ENCODE peak calls at places on chromosome 22, in four cellular contexts. U, X, Z and G are unnamed samples.

GRCh38 chr22:26845016-26845728 is 187.8 kb downstream of the MIAT start:
- DNase-seq in U (no peak), X (no peak), Z (peak; percentile 11), G (no peak)

GRCh38 chr22:17130199-17130598 is 9.0 kb upstream of the TMEM121B start:
- DNase-seq in U (no peak), X (no peak), Z (no peak), G (no peak)

GRCh38 chr22:41933411-41934177 is 7.0 kb upstream of the TNFRSF13C start:
- DNase-seq in U (no peak), X (peak; percentile 35), Z (no peak), G (no peak)

GRCh38 chr22:42760806-42761565 is 40.3 kb upstream of the A4GALT start:
- DNase-seq in U (peak; percentile 8), X (no peak), Z (no peak), G (no peak)

GRCh38 chr22:46661221-46661851 is 41.1 kb downstream of the GRAMD4 start:
- DNase-seq in U (no peak), X (no peak), Z (peak; percentile 69), G (no peak)

GRCh38 chr22:29343313-29343805 is 27.9 kb upstream of the RASL10A start:
- DNase-seq in U (no peak), X (no peak), Z (no peak), G (no peak)

GRCh38 chr22:39343259-39344045 is 6.3 kb upstream of the SYNGR1 start:
- DNase-seq in U (peak; percentile 76), X (peak; percentile 48), Z (peak; percentile 70), G (no peak)

GRCh38 chr22:41338614-41339212 is 37.4 kb downstream of the ZC3H7B start:
- DNase-seq in U (no peak), X (no peak), Z (no peak), G (no peak)

DNA sequence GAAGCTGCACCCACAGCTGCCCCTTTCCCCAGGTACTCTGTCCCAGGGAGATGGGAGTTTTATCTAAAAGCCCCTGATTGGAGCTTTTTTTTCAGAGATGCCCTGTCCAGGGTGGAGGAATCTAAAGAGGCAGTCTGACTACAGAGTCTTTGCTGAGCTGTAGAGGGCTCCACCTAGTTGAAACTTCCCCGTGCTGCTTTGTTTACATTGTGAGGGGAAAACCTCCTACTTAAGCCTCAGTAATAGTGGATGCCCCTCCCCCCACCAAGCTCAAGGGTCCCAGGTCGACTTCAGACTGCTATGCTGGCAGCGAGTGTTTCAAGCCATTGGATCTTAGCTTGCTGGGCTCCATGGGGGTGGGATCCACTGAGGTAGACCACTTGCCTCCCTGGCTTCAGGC is 470.1 kb upstream of the LARGE1 start:
- DNase-seq in U (no peak), X (no peak), Z (no peak), G (no peak)
- TF ChIP-seq CTCF in U (no peak), X (no peak), Z (no peak), G (no peak)

GRCh38 chr22:36977401-36977861 is 41.8 kb downstream of the TST start:
- DNase-seq in U (peak; percentile 76), X (peak; percentile 71), Z (no peak), G (peak; percentile 72)
- TF ChIP-seq CTCF in U (peak; percentile 76), X (no peak), Z (peak; percentile 34), G (peak; percentile 84)

GRCh38 chr22:37176464-37177061 is 11.5 kb downstream of the C1QTNF6 start:
- DNase-seq in U (no peak), X (no peak), Z (peak; percentile 81), G (no peak)
- TF ChIP-seq CTCF in U (no peak), X (no peak), Z (no peak), G (no peak)

DNA sequence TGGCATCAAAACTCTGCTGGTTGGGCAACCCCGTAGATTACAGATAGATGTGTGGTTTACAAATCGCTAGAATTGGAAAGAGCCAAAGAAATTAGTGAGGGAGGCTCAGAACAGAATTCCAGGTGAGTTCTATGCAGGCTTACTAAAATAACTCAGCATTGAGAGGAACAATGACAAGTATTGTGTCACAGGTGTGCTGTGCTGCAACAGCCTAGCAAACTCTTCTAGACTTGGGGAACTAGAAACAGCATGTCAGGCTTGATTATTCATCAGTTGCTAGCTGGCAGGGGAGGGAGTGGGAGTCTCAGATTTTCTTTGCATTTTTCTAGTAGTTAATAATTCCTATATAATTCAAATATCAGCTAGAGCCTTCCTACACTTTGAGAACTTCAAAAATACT is 26.3 kb upstream of the RASD2 start:
- DNase-seq in U (no peak), X (no peak), Z (no peak), G (no peak)
- TF ChIP-seq CTCF in U (no peak), X (no peak), Z (no peak), G (no peak)

DNA sequence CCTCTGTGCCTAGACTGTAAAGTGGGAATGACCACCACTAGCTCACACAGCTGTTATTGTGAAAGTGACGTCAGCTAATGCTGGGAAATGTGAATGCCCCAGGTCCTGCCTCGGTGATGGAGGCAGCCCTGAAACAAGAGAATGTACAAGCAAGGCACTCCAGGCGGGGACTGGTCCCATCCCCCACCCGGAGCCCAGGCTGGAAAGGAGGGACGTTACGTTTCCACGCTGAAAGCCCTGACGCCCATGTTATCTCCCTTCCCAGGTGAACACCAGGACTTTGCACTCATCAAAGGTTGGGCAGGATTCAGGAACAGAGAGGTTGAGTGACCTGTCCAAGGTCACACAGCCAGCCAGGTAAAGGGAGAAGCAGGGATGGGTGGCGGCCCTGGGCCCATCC is 784 bp downstream of the SULT4A1 start:
- DNase-seq in U (no peak), X (no peak), Z (peak; percentile 39), G (no peak)
- TF ChIP-seq CTCF in U (no peak), X (no peak), Z (no peak), G (no peak)

DNA sequence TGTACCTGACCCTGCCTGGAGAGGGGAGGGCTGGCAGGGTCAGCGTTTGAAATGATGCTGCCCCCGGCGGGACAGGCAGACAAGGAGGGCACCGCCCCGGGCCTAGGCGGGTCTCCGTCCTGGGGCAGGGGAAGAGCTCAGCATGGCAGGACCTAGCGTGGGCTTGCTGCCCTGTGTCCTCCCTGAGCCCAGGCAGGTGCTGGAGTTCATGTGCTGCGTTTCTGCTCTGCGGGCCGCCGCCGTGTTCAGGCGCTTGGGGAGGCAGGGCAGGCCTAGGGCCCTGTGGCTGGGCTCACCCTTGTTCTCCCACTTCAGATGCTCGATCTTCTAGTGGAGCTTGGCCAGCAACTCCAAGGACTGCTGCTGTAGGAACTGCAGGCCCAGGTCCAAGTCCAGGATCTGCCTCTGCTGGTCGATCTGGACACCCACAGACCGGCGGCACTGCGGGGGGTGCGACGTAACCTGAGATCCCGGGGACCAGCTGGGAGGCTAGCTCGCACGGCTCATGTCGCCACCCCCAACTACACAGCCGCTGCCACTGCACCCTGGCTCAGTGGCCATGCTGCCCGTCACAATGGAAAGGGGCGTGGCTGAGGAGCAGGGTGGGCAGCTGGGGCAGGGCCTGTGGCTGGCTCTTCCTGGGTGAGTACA is 84.4 kb downstream of the MED15 start:
- DNase-seq in U (no peak), X (no peak), Z (no peak), G (no peak)
- TF ChIP-seq CTCF in U (no peak), X (no peak), Z (no peak), G (no peak)

DNA sequence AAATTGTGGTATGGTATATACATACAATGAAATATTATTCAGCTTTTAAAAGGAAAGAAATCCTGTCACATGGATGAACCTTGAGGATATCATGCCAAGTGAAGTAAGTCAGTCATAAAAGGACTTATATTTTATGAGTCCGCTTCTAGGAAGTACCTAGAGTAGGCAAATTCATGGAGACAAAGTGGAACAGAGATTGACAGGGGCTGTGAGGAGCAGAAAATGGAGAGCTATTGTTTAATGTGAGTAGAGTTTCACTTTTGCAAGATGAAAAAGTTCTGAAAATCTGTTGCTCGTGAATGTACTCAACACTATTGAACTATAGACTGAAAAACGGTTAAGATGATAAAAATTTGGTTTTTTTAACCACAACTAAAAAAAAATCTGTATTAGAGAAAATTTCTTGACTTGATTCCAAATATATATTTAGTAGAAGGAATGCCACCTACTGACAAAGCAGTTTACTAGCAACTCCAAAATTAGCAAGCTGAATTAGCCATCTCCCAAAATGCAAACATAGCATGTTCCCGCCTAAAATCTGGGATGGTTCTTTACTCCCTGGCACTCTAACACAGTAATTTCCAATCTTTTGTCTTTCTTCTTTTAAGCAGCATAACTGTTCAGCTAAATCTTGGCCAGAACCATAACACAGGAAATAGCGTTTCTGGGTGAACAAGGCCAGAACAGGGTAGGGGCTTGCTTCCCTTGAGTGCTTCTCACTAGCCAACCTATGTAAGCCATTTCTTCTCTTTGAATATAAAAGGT is 1.5 kb downstream of the UFD1 start:
- DNase-seq in U (no peak), X (no peak), Z (peak; percentile 35), G (no peak)
- TF ChIP-seq CTCF in U (peak; percentile 23), X (no peak), Z (peak; percentile 41), G (peak; percentile 18)

DNA sequence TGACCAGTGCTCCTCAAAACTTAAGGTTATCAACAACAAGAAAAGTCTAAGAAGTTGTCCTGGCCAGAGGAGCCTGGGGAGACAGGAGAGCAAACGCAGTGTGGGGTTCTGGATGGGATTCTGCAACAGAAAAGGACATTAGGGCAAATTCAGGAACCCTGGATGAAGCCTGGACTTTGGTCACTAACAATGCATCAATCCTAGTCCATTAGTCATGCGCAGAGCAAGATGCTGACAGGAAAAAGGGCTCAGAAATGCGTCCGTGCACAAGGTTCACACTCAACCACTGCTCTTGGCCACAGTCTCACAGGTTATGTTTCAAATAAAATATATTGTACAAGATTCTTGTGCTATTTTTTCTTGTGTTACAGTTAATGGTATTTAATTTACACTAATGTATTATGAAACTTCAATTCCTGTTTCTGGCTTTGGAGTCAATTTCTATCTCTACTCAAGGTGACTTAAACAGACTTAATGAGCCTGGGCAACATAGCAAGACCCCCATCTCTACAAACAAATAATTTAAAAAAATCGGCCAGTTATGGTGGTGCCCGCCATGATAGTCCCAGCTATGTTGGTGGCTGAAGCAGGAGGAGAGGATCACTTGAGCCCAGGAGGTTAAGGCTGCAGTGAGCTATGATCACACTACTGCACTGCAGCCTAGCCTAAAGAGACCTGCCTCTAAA is 13.6 kb downstream of the GNB1L start:
- DNase-seq in U (no peak), X (no peak), Z (no peak), G (no peak)
- TF ChIP-seq CTCF in U (no peak), X (no peak), Z (no peak), G (no peak)

GRCh38 chr22:36454916-36455570 is 26.4 kb downstream of the TXN2 start:
- DNase-seq in U (peak; percentile 93), X (peak; percentile 91), Z (peak; percentile 88), G (peak; percentile 95)
- TF ChIP-seq CTCF in U (peak; percentile 7), X (no peak), Z (no peak), G (no peak)